ENCODE peak calls at places on chromosomes 3 and 15, in five cellular contexts. Y, N, L, U and K are unnamed samples.

GRCh38 chr3:71753716-71754609 is at the start of gene GPR27:
- DNase-seq in L (peak), U (no peak), N (peak), Y (no peak), K (peak)

GRCh38 chr3:144164352-144164751 is 192.7 kb downstream of the DIPK2A start:
- DNase-seq in U (no peak), Y (no peak), N (no peak), L (no peak), K (no peak)

GRCh38 chr3:51538115-51538458 is 432 bp upstream of the RAD54L2 start:
- DNase-seq in N (peak), U (no peak), Y (no peak), L (no peak), K (peak)

GRCh38 chr15:86588413-86588812 is 508.7 kb downstream of the AGBL1 start:
- DNase-seq in U (no peak), Y (no peak), L (no peak), N (no peak), K (no peak)

GRCh38 chr15:76972420-76973361 is 22.2 kb upstream of the PSTPIP1 start:
- DNase-seq in N (no peak), U (no peak), L (no peak), Y (no peak), K (no peak)

GRCh38 chr3:46667657-46668056 is 25.8 kb downstream of the ALS2CL start:
- DNase-seq in N (no peak), Y (peak), U (no peak), L (peak), K (peak)

GRCh38 chr3:45166283-45166879 is 20.2 kb upstream of the CDCP1 start:
- DNase-seq in L (no peak), Y (no peak), N (no peak), U (no peak), K (no peak)

GRCh38 chr3:16432714-16433113 is 80.8 kb downstream of the RFTN1 start:
- DNase-seq in U (no peak), L (no peak), Y (no peak), N (peak), K (peak)

GRCh38 chr3:37956353-37957184 is 34.0 kb upstream of the VILL start:
- DNase-seq in Y (no peak), N (no peak), U (no peak), L (no peak), K (no peak)

GRCh38 chr3:114144909-114145688 is 33.8 kb downstream of the DRD3 start:
- DNase-seq in N (no peak), Y (no peak), U (peak), L (no peak), K (peak)

GRCh38 chr15:43086551-43086950 is 19.3 kb downstream of the UBR1 start:
- DNase-seq in U (no peak), Y (no peak), L (no peak), N (peak), K (peak)

GRCh38 chr3:34107669-34108068 is 309.2 kb downstream of the PDCD6IP start:
- DNase-seq in U (no peak), N (no peak), Y (no peak), L (no peak), K (peak)

GRCh38 chr3:69032137-69032536 is 18.7 kb upstream of the EOGT start:
- DNase-seq in Y (no peak), L (no peak), N (no peak), U (no peak), K (no peak)

GRCh38 chr15:55802600-55803376 is 59.8 kb upstream of the PRTG start:
- DNase-seq in U (no peak), N (no peak), L (no peak), Y (no peak), K (no peak)

GRCh38 chr3:127289646-127290575 is 2.1 kb upstream of the PRR20G start:
- DNase-seq in N (no peak), U (no peak), L (no peak), Y (no peak), K (no peak)

GRCh38 chr3:48472923-48473616 is 26.5 kb downstream of the ATRIP start:
- DNase-seq in N (peak), L (peak), U (peak), Y (peak), K (peak)

GRCh38 chr15:100973351-100974034 is 54.3 kb downstream of the LRRK1 start:
- DNase-seq in L (peak), Y (no peak), U (no peak), N (peak), K (peak)

GRCh38 chr15:35252351-35252865 is 167.3 kb upstream of the NANOGP8 start:
- DNase-seq in Y (no peak), N (no peak), L (no peak), U (no peak), K (no peak)

GRCh38 chr3:12571986-12572385 is 15.1 kb downstream of the MKRN2 start:
- DNase-seq in Y (no peak), U (no peak), L (no peak), N (no peak), K (no peak)

GRCh38 chr3:115239717-115240116 is 92.6 kb upstream of the ZBTB20 start:
- DNase-seq in Y (peak), L (no peak), N (no peak), U (peak), K (no peak)

GRCh38 chr15:63501256-63502089 is 2.9 kb upstream of the USP3 start:
- DNase-seq in L (peak), N (no peak), U (peak), Y (peak), K (no peak)

GRCh38 chr3:170367797-170368196 is 10.3 kb downstream of the SKIL start:
- DNase-seq in L (no peak), Y (no peak), N (no peak), U (no peak), K (no peak)

GRCh38 chr3:170363471-170363994 is 6.0 kb downstream of the SKIL start:
- DNase-seq in L (no peak), Y (no peak), N (no peak), U (no peak), K (no peak)

GRCh38 chr3:170364965-170365364 is 7.5 kb downstream of the SKIL start:
- DNase-seq in Y (no peak), U (no peak), L (no peak), N (no peak), K (no peak)

GRCh38 chr3:170372190-170372879 is 14.8 kb downstream of the SKIL start:
- DNase-seq in L (no peak), Y (no peak), N (no peak), U (no peak), K (no peak)

DNA sequence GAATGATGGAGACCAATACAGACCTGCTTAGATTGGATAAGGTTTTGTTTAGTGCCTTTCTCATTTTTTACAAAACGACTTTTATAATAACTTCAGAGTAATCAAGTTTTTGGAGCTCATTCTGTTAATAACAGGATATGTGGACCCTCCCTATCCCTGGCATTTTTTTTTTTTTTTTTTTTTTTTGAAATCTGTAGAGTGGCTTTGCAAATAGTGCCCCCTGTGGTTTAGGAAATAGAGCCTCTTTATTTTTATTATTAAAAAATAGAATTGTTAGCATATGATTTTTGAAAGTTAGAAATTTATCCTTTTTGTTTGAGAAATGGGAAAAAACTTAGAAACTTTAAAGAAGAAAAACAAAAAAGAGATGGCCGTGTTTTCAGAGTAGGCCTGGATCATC is 11.4 kb downstream of the SKIL start:
- DNase-seq in L (no peak), U (no peak), Y (no peak), N (no peak), K (no peak)
- TF ChIP-seq CTCF in L (no peak), U (peak), Y (peak), N (no peak), K (no peak)

DNA sequence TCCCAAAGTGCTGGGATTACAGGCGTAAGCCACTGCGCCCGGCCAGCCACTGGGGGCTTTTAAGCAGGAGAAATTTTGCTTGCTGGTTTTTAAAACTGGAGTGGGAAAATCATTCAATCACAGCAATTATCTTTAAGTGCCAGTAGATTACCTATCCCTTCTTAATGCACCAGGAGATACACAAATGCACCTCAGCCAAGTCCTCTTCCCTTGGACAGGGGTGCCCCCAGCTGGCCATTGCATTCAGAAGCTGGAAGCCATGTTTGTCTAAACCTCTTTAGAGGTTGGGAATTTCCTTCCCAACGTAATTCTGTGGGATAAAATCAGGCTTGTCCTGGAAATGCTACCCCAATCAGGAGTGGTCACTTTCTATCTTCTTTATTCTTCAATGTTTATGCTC is 26.6 kb downstream of the MIX23 start:
- DNase-seq in N (peak), U (no peak), Y (no peak), L (peak), K (peak)
- TF ChIP-seq CTCF in N (peak), U (peak), Y (peak), L (no peak), K (peak)

GRCh38 chr3:35549690-35550089 is 89.6 kb upstream of the ARPP21 start:
- DNase-seq in N (no peak), U (no peak), L (no peak), Y (no peak), K (no peak)

DNA sequence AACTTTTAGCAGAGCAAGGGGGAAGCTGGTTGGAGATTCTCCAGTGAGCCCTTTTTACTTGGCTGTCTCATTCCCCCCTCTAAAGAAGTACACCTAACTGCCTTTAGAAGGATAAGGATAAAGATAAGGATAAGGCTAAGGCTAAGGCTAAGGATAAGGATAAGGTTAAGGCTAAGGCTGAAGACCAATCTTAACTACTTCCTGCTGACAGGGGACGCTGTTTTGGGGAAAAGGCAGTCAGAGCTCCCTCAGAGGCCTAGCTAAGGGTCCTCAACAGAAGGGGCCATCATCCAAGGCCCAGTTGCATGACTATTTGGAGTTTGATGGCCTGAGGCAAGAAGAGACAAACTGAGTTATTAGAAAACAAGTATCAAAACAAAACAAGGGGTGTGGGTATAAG is 94.3 kb upstream of the ARPP21 start:
- DNase-seq in U (no peak), L (no peak), Y (no peak), N (no peak), K (no peak)
- TF ChIP-seq CTCF in U (no peak), L (no peak), Y (no peak), N (no peak), K (no peak)

GRCh38 chr15:62125763-62126162 is 39.3 kb downstream of the C2CD4B start:
- DNase-seq in U (no peak), L (no peak), N (no peak), Y (no peak), K (no peak)
- TF ChIP-seq CTCF in U (peak), L (no peak), N (no peak), Y (peak), K (no peak)

DNA sequence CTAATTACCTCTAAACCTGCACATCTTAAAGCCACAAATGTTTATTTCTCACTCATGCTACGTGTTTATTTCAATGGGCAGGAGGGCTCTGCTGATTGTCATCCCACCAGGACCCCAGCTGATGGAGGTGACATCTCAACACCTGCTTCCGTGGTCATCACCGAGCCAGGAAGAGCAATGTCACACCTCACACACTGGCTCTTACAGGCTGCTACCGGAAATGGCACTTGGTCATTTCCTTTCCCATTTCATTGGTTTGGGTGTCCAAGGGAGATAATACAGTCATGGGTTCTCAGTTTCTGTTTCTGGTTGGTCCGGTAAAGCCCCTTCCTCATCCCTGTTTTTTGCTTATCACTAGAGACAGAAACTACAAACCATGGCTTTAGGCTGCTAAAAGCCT is 41.9 kb downstream of the ABHD2 start:
- DNase-seq in L (no peak), N (peak), Y (no peak), U (no peak), K (peak)
- TF ChIP-seq CTCF in L (no peak), N (no peak), Y (no peak), U (no peak), K (no peak)

DNA sequence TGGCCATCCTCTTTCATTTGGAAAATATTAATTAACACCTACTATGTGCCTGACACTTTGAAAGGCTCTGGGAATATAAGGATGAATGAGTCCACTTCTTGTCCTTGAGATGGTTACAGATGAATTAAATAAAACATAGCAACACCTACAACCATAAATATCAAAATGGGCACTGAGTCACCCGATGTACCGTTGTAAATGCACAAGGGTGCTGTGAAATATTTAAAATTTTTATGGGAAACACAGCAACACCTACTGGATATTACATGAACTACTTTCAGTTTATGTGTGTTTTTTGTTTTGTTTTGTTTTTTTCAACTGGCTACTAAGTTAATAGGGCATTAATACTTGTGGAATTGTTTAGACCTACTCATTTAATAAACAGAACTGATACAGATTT is 239.0 kb upstream of the NAALADL2 start:
- DNase-seq in U (no peak), L (no peak), Y (no peak), N (no peak), K (no peak)
- TF ChIP-seq CTCF in U (peak), L (no peak), Y (peak), N (no peak), K (no peak)

GRCh38 chr15:71784719-71785118 is 25.6 kb upstream of the NR2E3 start:
- DNase-seq in L (peak), U (no peak), N (no peak), Y (no peak), K (no peak)
- TF ChIP-seq CTCF in L (peak), U (peak), N (peak), Y (no peak), K (peak)

GRCh38 chr3:187719628-187720336 is 17.4 kb upstream of the RTP2 start:
- DNase-seq in N (no peak), Y (no peak), U (no peak), L (no peak), K (no peak)
- TF ChIP-seq CTCF in N (no peak), Y (no peak), U (no peak), L (no peak), K (no peak)